ENCODE peak calls at places on chromosomes 7 and 10, in nine cellular contexts. One of them, this sample, is unnamed.

GRCh38 chr10:58335306-58336005 is 650 bp downstream of the UBE2D1 start:
- DNase-seq in esophagus muscularis mucosa: no peak
- DNase-seq in heart right ventricle: peak
- DNase-seq in psoas muscle: peak
- DNase-seq in tibial nerve: no peak
- DNase-seq in cardiac muscle cell: peak
- DNase-seq in pancreas: peak
- DNase-seq in dorsolateral prefrontal cortex: peak
- DNase-seq in prostate gland: peak
- DNase-seq in this sample: peak

GRCh38 chr7:79357101-79357500 is 96.4 kb downstream of the MAGI2 start:
- DNase-seq in heart right ventricle: peak
- DNase-seq in pancreas: no peak
- DNase-seq in psoas muscle: no peak
- DNase-seq in esophagus muscularis mucosa: no peak
- DNase-seq in prostate gland: no peak
- DNase-seq in dorsolateral prefrontal cortex: no peak
- DNase-seq in cardiac muscle cell: no peak
- DNase-seq in tibial nerve: no peak
- DNase-seq in this sample: no peak

GRCh38 chr10:67086324-67087139 is 160.7 kb downstream of the LRRTM3 start:
- DNase-seq in cardiac muscle cell: no peak
- DNase-seq in dorsolateral prefrontal cortex: no peak
- DNase-seq in psoas muscle: no peak
- DNase-seq in heart right ventricle: no peak
- DNase-seq in tibial nerve: no peak
- DNase-seq in prostate gland: no peak
- DNase-seq in esophagus muscularis mucosa: no peak
- DNase-seq in pancreas: no peak
- DNase-seq in this sample: no peak

GRCh38 chr10:74058658-74059057 is 60.7 kb downstream of the VCL start:
- DNase-seq in esophagus muscularis mucosa: no peak
- DNase-seq in prostate gland: no peak
- DNase-seq in tibial nerve: no peak
- DNase-seq in pancreas: peak
- DNase-seq in dorsolateral prefrontal cortex: no peak
- DNase-seq in psoas muscle: no peak
- DNase-seq in heart right ventricle: no peak
- DNase-seq in cardiac muscle cell: peak
- DNase-seq in this sample: no peak

GRCh38 chr10:122326385-122326784 is 48.1 kb upstream of the PLEKHA1 start:
- DNase-seq in pancreas: no peak
- DNase-seq in dorsolateral prefrontal cortex: no peak
- DNase-seq in prostate gland: no peak
- DNase-seq in heart right ventricle: no peak
- DNase-seq in esophagus muscularis mucosa: peak
- DNase-seq in cardiac muscle cell: no peak
- DNase-seq in tibial nerve: no peak
- DNase-seq in psoas muscle: no peak
- DNase-seq in this sample: no peak

GRCh38 chr7:143359769-143360168 is 2.7 kb downstream of the FAM131B start:
- DNase-seq in dorsolateral prefrontal cortex: no peak
- DNase-seq in esophagus muscularis mucosa: no peak
- DNase-seq in tibial nerve: no peak
- DNase-seq in heart right ventricle: no peak
- DNase-seq in prostate gland: no peak
- DNase-seq in psoas muscle: no peak
- DNase-seq in pancreas: no peak
- DNase-seq in cardiac muscle cell: no peak
- DNase-seq in this sample: no peak

GRCh38 chr7:1431644-1432380 is 27.5 kb downstream of the MICALL2 start:
- DNase-seq in psoas muscle: no peak
- DNase-seq in esophagus muscularis mucosa: no peak
- DNase-seq in pancreas: no peak
- DNase-seq in prostate gland: no peak
- DNase-seq in dorsolateral prefrontal cortex: no peak
- DNase-seq in tibial nerve: no peak
- DNase-seq in cardiac muscle cell: no peak
- DNase-seq in heart right ventricle: no peak
- DNase-seq in this sample: no peak

GRCh38 chr10:71339796-71340589 is 20.9 kb downstream of the SLC29A3 start:
- DNase-seq in prostate gland: no peak
- DNase-seq in esophagus muscularis mucosa: no peak
- DNase-seq in psoas muscle: no peak
- DNase-seq in tibial nerve: no peak
- DNase-seq in pancreas: no peak
- DNase-seq in heart right ventricle: no peak
- DNase-seq in dorsolateral prefrontal cortex: no peak
- DNase-seq in cardiac muscle cell: no peak
- DNase-seq in this sample: no peak

GRCh38 chr10:89502556-89502955 is 32.8 kb downstream of the SLC16A12 start:
- DNase-seq in dorsolateral prefrontal cortex: no peak
- DNase-seq in heart right ventricle: no peak
- DNase-seq in esophagus muscularis mucosa: no peak
- DNase-seq in tibial nerve: no peak
- DNase-seq in psoas muscle: no peak
- DNase-seq in prostate gland: no peak
- DNase-seq in cardiac muscle cell: peak
- DNase-seq in pancreas: peak
- DNase-seq in this sample: no peak

GRCh38 chr10:132942101-132942739 is at the start of gene CFAP46:
- DNase-seq in tibial nerve: no peak
- DNase-seq in heart right ventricle: peak
- DNase-seq in cardiac muscle cell: peak
- DNase-seq in dorsolateral prefrontal cortex: peak
- DNase-seq in esophagus muscularis mucosa: no peak
- DNase-seq in pancreas: peak
- DNase-seq in prostate gland: peak
- DNase-seq in psoas muscle: peak
- DNase-seq in this sample: no peak

GRCh38 chr7:135517060-135517459 is 7.2 kb upstream of the CNOT4 start:
- DNase-seq in esophagus muscularis mucosa: no peak
- DNase-seq in prostate gland: no peak
- DNase-seq in psoas muscle: no peak
- DNase-seq in pancreas: no peak
- DNase-seq in dorsolateral prefrontal cortex: no peak
- DNase-seq in tibial nerve: no peak
- DNase-seq in heart right ventricle: no peak
- DNase-seq in cardiac muscle cell: no peak
- DNase-seq in this sample: no peak

GRCh38 chr10:75544381-75544780 is 113.0 kb downstream of the LRMDA start:
- DNase-seq in pancreas: no peak
- DNase-seq in tibial nerve: no peak
- DNase-seq in cardiac muscle cell: peak
- DNase-seq in prostate gland: no peak
- DNase-seq in heart right ventricle: no peak
- DNase-seq in psoas muscle: no peak
- DNase-seq in esophagus muscularis mucosa: no peak
- DNase-seq in dorsolateral prefrontal cortex: no peak
- DNase-seq in this sample: no peak

GRCh38 chr10:72068901-72069446 is 19.4 kb downstream of the SPOCK2 start:
- DNase-seq in heart right ventricle: no peak
- DNase-seq in prostate gland: no peak
- DNase-seq in cardiac muscle cell: no peak
- DNase-seq in esophagus muscularis mucosa: no peak
- DNase-seq in psoas muscle: peak
- DNase-seq in pancreas: no peak
- DNase-seq in dorsolateral prefrontal cortex: no peak
- DNase-seq in tibial nerve: no peak
- DNase-seq in this sample: no peak

GRCh38 chr10:73591935-73592699 is 975 bp upstream of the USP54 start:
- DNase-seq in cardiac muscle cell: peak
- DNase-seq in dorsolateral prefrontal cortex: peak
- DNase-seq in psoas muscle: no peak
- DNase-seq in prostate gland: peak
- DNase-seq in pancreas: peak
- DNase-seq in esophagus muscularis mucosa: no peak
- DNase-seq in heart right ventricle: peak
- DNase-seq in tibial nerve: peak
- DNase-seq in this sample: peak

GRCh38 chr10:110600487-110601101 is 33.1 kb downstream of the SMC3 start:
- DNase-seq in prostate gland: no peak
- DNase-seq in cardiac muscle cell: peak
- DNase-seq in tibial nerve: no peak
- DNase-seq in psoas muscle: no peak
- DNase-seq in dorsolateral prefrontal cortex: peak
- DNase-seq in heart right ventricle: no peak
- DNase-seq in esophagus muscularis mucosa: no peak
- DNase-seq in pancreas: no peak
- DNase-seq in this sample: no peak

GRCh38 chr10:10910634-10911033 is 107.0 kb upstream of the CELF2 start:
- DNase-seq in cardiac muscle cell: no peak
- DNase-seq in esophagus muscularis mucosa: no peak
- DNase-seq in pancreas: no peak
- DNase-seq in prostate gland: no peak
- DNase-seq in heart right ventricle: no peak
- DNase-seq in tibial nerve: no peak
- DNase-seq in dorsolateral prefrontal cortex: no peak
- DNase-seq in psoas muscle: no peak
- DNase-seq in this sample: no peak

GRCh38 chr10:88413412-88413811 is 169.7 kb downstream of the RNLS start:
- DNase-seq in cardiac muscle cell: no peak
- DNase-seq in dorsolateral prefrontal cortex: no peak
- DNase-seq in heart right ventricle: no peak
- DNase-seq in pancreas: no peak
- DNase-seq in psoas muscle: no peak
- DNase-seq in tibial nerve: no peak
- DNase-seq in esophagus muscularis mucosa: no peak
- DNase-seq in prostate gland: no peak
- DNase-seq in this sample: no peak

GRCh38 chr7:112176241-112176640 is 30.0 kb downstream of the DOCK4 start:
- DNase-seq in tibial nerve: no peak
- DNase-seq in esophagus muscularis mucosa: no peak
- DNase-seq in pancreas: no peak
- DNase-seq in heart right ventricle: no peak
- DNase-seq in psoas muscle: no peak
- DNase-seq in dorsolateral prefrontal cortex: no peak
- DNase-seq in prostate gland: no peak
- DNase-seq in cardiac muscle cell: no peak
- DNase-seq in this sample: no peak

GRCh38 chr7:39336457-39336856 is 229.7 kb upstream of the YAE1 start:
- DNase-seq in dorsolateral prefrontal cortex: no peak
- DNase-seq in tibial nerve: no peak
- DNase-seq in psoas muscle: no peak
- DNase-seq in pancreas: no peak
- DNase-seq in esophagus muscularis mucosa: no peak
- DNase-seq in prostate gland: no peak
- DNase-seq in cardiac muscle cell: peak
- DNase-seq in heart right ventricle: no peak
- DNase-seq in this sample: no peak

GRCh38 chr7:55432937-55433784 is 68.0 kb downstream of the LANCL2 start:
- DNase-seq in psoas muscle: no peak
- DNase-seq in tibial nerve: no peak
- DNase-seq in cardiac muscle cell: peak
- DNase-seq in pancreas: no peak
- DNase-seq in dorsolateral prefrontal cortex: no peak
- DNase-seq in prostate gland: no peak
- DNase-seq in esophagus muscularis mucosa: no peak
- DNase-seq in heart right ventricle: no peak
- DNase-seq in this sample: no peak

GRCh38 chr10:86798636-86799035 is 42.2 kb downstream of the BMPR1A start:
- DNase-seq in prostate gland: no peak
- DNase-seq in tibial nerve: no peak
- DNase-seq in pancreas: no peak
- DNase-seq in esophagus muscularis mucosa: no peak
- DNase-seq in cardiac muscle cell: no peak
- DNase-seq in dorsolateral prefrontal cortex: no peak
- DNase-seq in heart right ventricle: no peak
- DNase-seq in psoas muscle: no peak
- DNase-seq in this sample: no peak

GRCh38 chr7:55128693-55129394 is 110.0 kb downstream of the EGFR start:
- DNase-seq in dorsolateral prefrontal cortex: no peak
- DNase-seq in heart right ventricle: peak
- DNase-seq in pancreas: no peak
- DNase-seq in cardiac muscle cell: peak
- DNase-seq in tibial nerve: peak
- DNase-seq in prostate gland: no peak
- DNase-seq in psoas muscle: peak
- DNase-seq in esophagus muscularis mucosa: no peak
- DNase-seq in this sample: no peak

GRCh38 chr10:28077889-28078288 is 79.0 kb upstream of the ODAD2 start:
- DNase-seq in tibial nerve: no peak
- DNase-seq in heart right ventricle: no peak
- DNase-seq in esophagus muscularis mucosa: no peak
- DNase-seq in psoas muscle: no peak
- DNase-seq in cardiac muscle cell: no peak
- DNase-seq in dorsolateral prefrontal cortex: no peak
- DNase-seq in pancreas: no peak
- DNase-seq in prostate gland: no peak
- DNase-seq in this sample: no peak
- H3K27ac ChIP-seq in tibial nerve: no peak
- H3K27ac ChIP-seq in heart right ventricle: no peak
- H3K27ac ChIP-seq in esophagus muscularis mucosa: peak
- H3K27ac ChIP-seq in psoas muscle: no peak
- H3K27ac ChIP-seq in cardiac muscle cell: no peak
- H3K27ac ChIP-seq in dorsolateral prefrontal cortex: no peak
- H3K27ac ChIP-seq in pancreas: no peak
- H3K27ac ChIP-seq in prostate gland: no peak
- H3K27ac ChIP-seq in this sample: no peak

GRCh38 chr10:50563906-50564305 is 59.9 kb downstream of the SGMS1 start:
- DNase-seq in esophagus muscularis mucosa: no peak
- DNase-seq in tibial nerve: no peak
- DNase-seq in psoas muscle: no peak
- DNase-seq in dorsolateral prefrontal cortex: no peak
- DNase-seq in pancreas: peak
- DNase-seq in cardiac muscle cell: no peak
- DNase-seq in prostate gland: no peak
- DNase-seq in heart right ventricle: no peak
- DNase-seq in this sample: no peak
- H3K27ac ChIP-seq in esophagus muscularis mucosa: no peak
- H3K27ac ChIP-seq in tibial nerve: no peak
- H3K27ac ChIP-seq in psoas muscle: no peak
- H3K27ac ChIP-seq in dorsolateral prefrontal cortex: no peak
- H3K27ac ChIP-seq in pancreas: peak
- H3K27ac ChIP-seq in cardiac muscle cell: peak
- H3K27ac ChIP-seq in prostate gland: no peak
- H3K27ac ChIP-seq in heart right ventricle: no peak
- H3K27ac ChIP-seq in this sample: no peak

DNA sequence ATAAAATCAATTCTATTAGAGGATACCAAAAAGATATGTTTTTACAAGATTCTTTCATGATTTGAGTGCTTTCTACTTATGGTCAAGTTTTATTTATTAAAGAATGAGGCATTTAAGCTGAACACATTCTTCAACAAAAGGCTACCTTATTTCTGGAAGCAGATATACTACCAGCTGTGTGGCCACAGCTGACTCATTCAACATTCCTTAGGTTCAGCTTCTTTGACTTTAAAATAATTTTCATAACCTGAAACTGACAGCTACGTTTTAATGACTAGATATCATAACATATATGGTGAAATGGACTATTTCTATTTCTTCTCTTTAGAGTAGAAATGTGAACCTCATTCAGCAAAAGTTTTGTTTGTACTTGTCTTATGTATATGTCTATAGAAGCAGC is 414.2 kb upstream of the SEMA3C start:
- DNase-seq in cardiac muscle cell: peak
- DNase-seq in prostate gland: no peak
- DNase-seq in dorsolateral prefrontal cortex: no peak
- DNase-seq in tibial nerve: no peak
- DNase-seq in psoas muscle: no peak
- DNase-seq in heart right ventricle: no peak
- DNase-seq in pancreas: no peak
- DNase-seq in esophagus muscularis mucosa: no peak
- DNase-seq in this sample: no peak
- H3K27ac ChIP-seq in cardiac muscle cell: no peak
- H3K27ac ChIP-seq in prostate gland: no peak
- H3K27ac ChIP-seq in dorsolateral prefrontal cortex: no peak
- H3K27ac ChIP-seq in tibial nerve: no peak
- H3K27ac ChIP-seq in psoas muscle: no peak
- H3K27ac ChIP-seq in heart right ventricle: no peak
- H3K27ac ChIP-seq in pancreas: no peak
- H3K27ac ChIP-seq in esophagus muscularis mucosa: no peak
- H3K27ac ChIP-seq in this sample: no peak

GRCh38 chr10:78301481-78301880 is 267.8 kb downstream of the RPS24 start:
- DNase-seq in cardiac muscle cell: no peak
- DNase-seq in psoas muscle: no peak
- DNase-seq in dorsolateral prefrontal cortex: no peak
- DNase-seq in esophagus muscularis mucosa: peak
- DNase-seq in prostate gland: no peak
- DNase-seq in tibial nerve: no peak
- DNase-seq in heart right ventricle: no peak
- DNase-seq in pancreas: no peak
- DNase-seq in this sample: no peak
- H3K27ac ChIP-seq in cardiac muscle cell: peak
- H3K27ac ChIP-seq in psoas muscle: no peak
- H3K27ac ChIP-seq in dorsolateral prefrontal cortex: no peak
- H3K27ac ChIP-seq in esophagus muscularis mucosa: peak
- H3K27ac ChIP-seq in prostate gland: peak
- H3K27ac ChIP-seq in tibial nerve: no peak
- H3K27ac ChIP-seq in heart right ventricle: no peak
- H3K27ac ChIP-seq in pancreas: no peak
- H3K27ac ChIP-seq in this sample: peak